ENCODE peak calls at places on chromosomes 13 and 19, in five cellular contexts. L is MM.1S, G is cardiac muscle cell, R is NCI-H2029, M is progenitor cell of endocrine pancreas. V is an unnamed sample.

GRCh38 chr13:109517516-109517915 is 268.9 kb downstream of the IRS2 start:
- DNase-seq in L (no peak), G (peak; percentile 5), R (no peak), M (no peak), V (no peak)

GRCh38 chr13:108728370-108728769 is 99.0 kb downstream of the MYO16 start:
- DNase-seq in L (no peak), G (no peak), R (no peak), M (no peak), V (peak; percentile 15)

GRCh38 chr19:15292847-15293582 is 39.3 kb downstream of the BRD4 start:
- DNase-seq in L (peak; percentile 58), G (peak; percentile 54), R (peak; percentile 57), M (no peak), V (peak; percentile 83)

GRCh38 chr19:12783849-12784393 is 7.4 kb upstream of the JUNB start:
- DNase-seq in L (no peak), G (no peak), R (no peak), M (no peak), V (no peak)

GRCh38 chr13:39777527-39778061 is 122.1 kb downstream of the COG6 start:
- DNase-seq in L (peak; percentile 9), G (peak; percentile 87), R (no peak), M (no peak), V (peak; percentile 8)

GRCh38 chr13:72284791-72285190 is 417.8 kb upstream of the DACH1 start:
- DNase-seq in L (no peak), G (no peak), R (no peak), M (no peak), V (no peak)

GRCh38 chr19:52665047-52665446 is 26.9 kb upstream of the ZNF83 start:
- DNase-seq in L (no peak), G (no peak), R (no peak), M (no peak), V (no peak)

GRCh38 chr13:51112771-51113170 is 1.7 kb upstream of the C13orf42 start:
- DNase-seq in L (no peak), G (no peak), R (no peak), M (no peak), V (no peak)

GRCh38 chr13:78437781-78438180 is 165.6 kb downstream of the POU4F1 start:
- DNase-seq in L (no peak), G (no peak), R (no peak), M (no peak), V (no peak)

GRCh38 chr19:6754136-6754535 is 13.1 kb downstream of the SH2D3A start:
- DNase-seq in L (no peak), G (no peak), R (no peak), M (no peak), V (no peak)

GRCh38 chr13:48318014-48318713 is 14.6 kb downstream of the RB1 start:
- DNase-seq in L (no peak), G (no peak), R (no peak), M (no peak), V (no peak)

GRCh38 chr19:50207730-50208129 is 4.3 kb downstream of the MYH14 start:
- DNase-seq in L (no peak), G (no peak), R (no peak), M (no peak), V (no peak)

GRCh38 chr19:55206664-55207500 is 2.4 kb downstream of the PTPRH start:
- DNase-seq in L (peak; percentile 17), G (peak; percentile 97), R (peak; percentile 76), M (peak; percentile 31), V (peak; percentile 84)

GRCh38 chr19:46466536-46467199 is 4.7 kb downstream of the PNMA8A start:
- DNase-seq in L (peak; percentile 10), G (peak; percentile 89), R (no peak), M (no peak), V (peak; percentile 83)

GRCh38 chr19:3034194-3034844 is 5.2 kb upstream of the TLE2 start:
- DNase-seq in L (no peak), G (peak; percentile 57), R (no peak), M (no peak), V (no peak)

GRCh38 chr19:17495639-17496265 is 15.7 kb upstream of the PGLS start:
- DNase-seq in L (no peak), G (no peak), R (no peak), M (no peak), V (no peak)

GRCh38 chr19:6056282-6056741 is 54.0 kb downstream of the RFX2 start:
- DNase-seq in L (no peak), G (no peak), R (peak; percentile 66), M (no peak), V (no peak)

GRCh38 chr19:15775249-15775648 is 12.2 kb upstream of the OR10H5 start:
- DNase-seq in L (no peak), G (no peak), R (no peak), M (no peak), V (no peak)

GRCh38 chr13:40149611-40150283 is 494.3 kb downstream of the COG6 start:
- DNase-seq in L (no peak), G (peak; percentile 88), R (no peak), M (no peak), V (peak; percentile 61)

GRCh38 chr19:10290876-10291553 is 1.3 kb downstream of the ICAM5 start:
- DNase-seq in L (peak; percentile 32), G (peak; percentile 54), R (no peak), M (no peak), V (peak; percentile 86)

GRCh38 chr19:41641879-41642485 is 15.1 kb upstream of the CEACAM4 start:
- DNase-seq in L (peak; percentile 73), G (peak; percentile 65), R (peak; percentile 40), M (no peak), V (peak; percentile 64)

GRCh38 chr19:48698046-48698445 is 2.3 kb downstream of the FUT2 start:
- DNase-seq in L (no peak), G (peak; percentile 85), R (peak; percentile 24), M (no peak), V (peak; percentile 67)

GRCh38 chr13:59230484-59231264 is 933.1 kb downstream of the DIAPH3 start:
- DNase-seq in L (no peak), G (no peak), R (no peak), M (no peak), V (no peak)

GRCh38 chr19:46186101-46186716 is 38.2 kb downstream of the IGFL2 start:
- DNase-seq in L (no peak), G (no peak), R (no peak), M (no peak), V (no peak)

GRCh38 chr19:8611391-8611883 is 922 bp upstream of the ADAMTS10 start:
- DNase-seq in L (no peak), G (peak; percentile 32), R (no peak), M (no peak), V (no peak)

GRCh38 chr13:95708390-95708774 is 31.4 kb downstream of the DNAJC3 start:
- DNase-seq in L (no peak), G (no peak), R (no peak), M (no peak), V (no peak)

GRCh38 chr13:31485183-31485582 is 254.1 kb upstream of the RXFP2 start:
- DNase-seq in L (no peak), G (peak; percentile 55), R (no peak), M (no peak), V (no peak)

GRCh38 chr19:863305-863620 is 3.8 kb downstream of the CFD start:
- DNase-seq in L (no peak), G (no peak), R (no peak), M (no peak), V (no peak)

GRCh38 chr13:59975807-59976445 is 187.8 kb downstream of the DIAPH3 start:
- DNase-seq in L (no peak), G (no peak), R (no peak), M (no peak), V (no peak)

GRCh38 chr13:30409911-30410704 is 12.2 kb upstream of the UBE2L5 start:
- DNase-seq in L (no peak), G (peak; percentile 84), R (no peak), M (no peak), V (no peak)

V was measured in RPMI8226.